ENCODE peak calls at places on chromosomes 1 and 21, in nine cellular contexts. D is Kasumi-1; Z is HS-27A; M is WERI-Rb-1; E is ovary; G is fibroblast of the aortic adventitia; R is GM20000; L is DMS153; Y is activated naive CD4-positive, alpha-beta T cell. N is an unnamed sample.
A peak's percentile ranks its signal among the peaks of the same experiment; 100 is the strongest.

GRCh38 chr1:166145496-166145895 is 21.3 kb downstream of the FAM78B start:
- DNase-seq in R (no peak), D (no peak), E (no peak), Z (no peak), Y (no peak), M (no peak), L (no peak), G (peak; percentile 95), N (no peak)

GRCh38 chr1:204285438-204286322 is 71.9 kb upstream of the GOLT1A start:
- DNase-seq in Y (no peak), G (no peak), E (no peak), R (no peak), L (peak; percentile 21), D (no peak), M (no peak), Z (no peak), N (no peak)

GRCh38 chr21:37546949-37547614 is 180.5 kb downstream of the DYRK1A start:
- DNase-seq in Z (no peak), E (no peak), G (peak; percentile 20), R (no peak), D (peak; percentile 19), L (peak; percentile 3), M (peak; percentile 91), Y (no peak), N (no peak)

GRCh38 chr1:35539824-35540261 is 17.4 kb downstream of the KIAA0319L start:
- DNase-seq in E (no peak), Z (peak; percentile 51), G (peak; percentile 85), Y (no peak), M (no peak), D (peak; percentile 5), L (no peak), R (peak; percentile 50), N (no peak)

GRCh38 chr1:205983925-205984725 is 19.1 kb downstream of the RAB7B start:
- DNase-seq in Z (no peak), L (peak; percentile 48), D (peak; percentile 76), R (peak; percentile 74), E (peak; percentile 57), M (peak; percentile 90), G (peak; percentile 70), Y (no peak), N (peak; percentile 82)

GRCh38 chr21:42356680-42357079 is 5.9 kb upstream of the TFF2 start:
- DNase-seq in M (no peak), Y (no peak), Z (no peak), E (no peak), R (no peak), L (no peak), G (no peak), D (no peak), N (no peak)

GRCh38 chr1:230977781-230978490 is 725 bp downstream of the TTC13 start:
- DNase-seq in Y (peak; percentile 7), R (peak; percentile 35), M (peak; percentile 43), G (peak; percentile 16), E (peak; percentile 48), D (peak; percentile 44), Z (no peak), L (peak; percentile 23), N (peak; percentile 81)

GRCh38 chr1:8343464-8344001 is 25.6 kb downstream of the SLC45A1 start:
- DNase-seq in Z (peak; percentile 96), L (no peak), E (peak; percentile 78), R (no peak), G (peak; percentile 95), Y (no peak), M (no peak), D (no peak), N (no peak)

GRCh38 chr1:27885620-27886352 is 13.4 kb downstream of the THEMIS2 start:
- DNase-seq in R (no peak), M (peak; percentile 55), Y (no peak), E (no peak), G (no peak), L (no peak), Z (no peak), D (peak; percentile 94), N (no peak)

GRCh38 chr1:178263341-178263740 is 169.4 kb downstream of the RASAL2 start:
- DNase-seq in L (no peak), G (peak; percentile 44), Z (no peak), R (no peak), M (no peak), E (no peak), Y (no peak), D (no peak), N (no peak)

GRCh38 chr1:71081697-71082080 is 854 bp upstream of the ZRANB2 start:
- DNase-seq in E (peak; percentile 24), D (no peak), M (peak; percentile 84), G (no peak), R (no peak), Z (no peak), L (no peak), Y (no peak), N (peak; percentile 19)

GRCh38 chr21:35943752-35944151 is 116.6 kb downstream of the SETD4 start:
- DNase-seq in E (no peak), D (no peak), M (no peak), R (no peak), L (peak; percentile 98), Z (no peak), G (no peak), Y (no peak), N (no peak)

GRCh38 chr1:180652791-180653190 is 21.0 kb downstream of the XPR1 start:
- DNase-seq in Z (no peak), M (no peak), E (no peak), Y (no peak), L (no peak), G (peak; percentile 18), D (no peak), R (no peak), N (no peak)

GRCh38 chr1:224676613-224677012 is 60.5 kb downstream of the CNIH3 start:
- DNase-seq in Z (no peak), Y (no peak), R (no peak), M (no peak), G (no peak), D (no peak), L (no peak), E (no peak), N (no peak)

GRCh38 chr1:67791686-67792475 is 41.4 kb downstream of the GNG12 start:
- DNase-seq in Z (peak; percentile 97), R (no peak), E (peak; percentile 36), M (no peak), D (no peak), Y (no peak), G (peak; percentile 95), L (no peak), N (no peak)

GRCh38 chr1:203669739-203670138 is 43.1 kb downstream of the ATP2B4 start:
- DNase-seq in G (peak; percentile 63), D (no peak), Z (no peak), R (no peak), E (no peak), Y (no peak), L (peak; percentile 13), M (no peak), N (no peak)

GRCh38 chr1:1431845-1432565 is 3.5 kb upstream of the VWA1 start:
- DNase-seq in E (peak; percentile 64), D (no peak), Y (no peak), M (peak; percentile 87), Z (no peak), L (no peak), R (peak; percentile 33), G (no peak), N (no peak)

GRCh38 chr21:46639489-46640386 is 4.3 kb downstream of the PRMT2 start:
- DNase-seq in R (no peak), Z (no peak), L (no peak), E (no peak), M (no peak), Y (no peak), G (peak; percentile 58), D (peak; percentile 79), N (no peak)

N was measured in D341Med.